ENCODE peak calls at places on chromosomes 5 and 9, in eight cellular contexts. V, H, P, Q, Y, D, E and S are unnamed samples.
A peak's percentile ranks its signal among the peaks of the same experiment; 100 is the strongest.

GRCh38 chr5:170463426-170463825 is 40.4 kb upstream of the KCNIP1 start:
- DNase-seq in H (no peak), E (no peak), Q (no peak), P (no peak), D (no peak), Y (no peak), V (no peak), S (no peak)

GRCh38 chr5:115979628-115980041 is 17.4 kb downstream of the LVRN start:
- DNase-seq in P (no peak), D (no peak), Q (peak; percentile 90), E (no peak), H (no peak), Y (no peak), V (no peak), S (no peak)

GRCh38 chr9:87389936-87390335 is 107.7 kb upstream of the DAPK1 start:
- DNase-seq in Q (no peak), D (no peak), Y (no peak), V (no peak), P (no peak), E (no peak), H (no peak), S (no peak)

GRCh38 chr5:36669015-36669651 is 62.7 kb downstream of the SLC1A3 start:
- DNase-seq in P (no peak), E (no peak), H (no peak), Y (no peak), Q (no peak), V (no peak), D (no peak), S (no peak)

GRCh38 chr9:131438190-131438589 is 44.3 kb downstream of the PRRC2B start:
- DNase-seq in E (no peak), Y (no peak), Q (no peak), H (no peak), D (no peak), P (no peak), V (no peak), S (no peak)

GRCh38 chr5:109953821-109954220 is 264.1 kb downstream of the MAN2A1 start:
- DNase-seq in E (no peak), V (no peak), P (no peak), H (no peak), Y (no peak), Q (no peak), D (no peak), S (no peak)

GRCh38 chr5:178207183-178207916 is 3.0 kb downstream of the HNRNPAB start:
- DNase-seq in Q (peak; percentile 67), P (no peak), E (peak; percentile 32), Y (no peak), V (no peak), D (no peak), H (no peak), S (no peak)

GRCh38 chr9:89961616-89962341 is 357.0 kb downstream of the GADD45G start:
- DNase-seq in V (no peak), E (no peak), P (no peak), Y (no peak), D (no peak), H (no peak), Q (peak; percentile 17), S (no peak)

GRCh38 chr9:80326105-80326504 is 754.3 kb downstream of the TLE4 start:
- DNase-seq in P (no peak), Y (no peak), V (no peak), D (no peak), H (no peak), E (no peak), Q (no peak), S (no peak)

GRCh38 chr5:17037751-17038150 is 101.7 kb upstream of the MYO10 start:
- DNase-seq in Y (no peak), V (no peak), H (no peak), Q (peak; percentile 65), P (no peak), D (no peak), E (no peak), S (no peak)

GRCh38 chr5:138369249-138369648 is 16.8 kb downstream of the KDM3B start:
- DNase-seq in D (no peak), H (no peak), E (no peak), P (no peak), Q (no peak), V (no peak), Y (no peak), S (no peak)

GRCh38 chr9:31916591-31917223 is 467.7 kb upstream of the ACO1 start:
- DNase-seq in H (no peak), Q (no peak), E (peak; percentile 11), V (no peak), Y (no peak), P (no peak), D (peak; percentile 51), S (no peak)

GRCh38 chr9:13049223-13049622 is 230.3 kb downstream of the MPDZ start:
- DNase-seq in Y (no peak), P (no peak), Q (no peak), D (no peak), E (no peak), V (no peak), H (no peak), S (no peak)

GRCh38 chr9:86990276-86990675 is 43.0 kb upstream of the GAS1 start:
- DNase-seq in E (no peak), V (no peak), Q (no peak), H (no peak), D (no peak), P (no peak), Y (no peak), S (no peak)

GRCh38 chr9:134558124-134558805 is 83.3 kb upstream of the COL5A1 start:
- DNase-seq in V (no peak), Y (no peak), D (no peak), E (no peak), H (no peak), P (no peak), Q (no peak), S (no peak)

GRCh38 chr5:64003966-64004365 is 41.7 kb upstream of the HTR1A start:
- DNase-seq in Y (no peak), H (no peak), V (no peak), P (no peak), Q (no peak), E (no peak), D (no peak), S (no peak)

GRCh38 chr9:95505072-95505471 is 11.7 kb downstream of the PTCH1 start:
- DNase-seq in Y (no peak), D (no peak), Q (no peak), H (no peak), V (no peak), P (no peak), E (no peak), S (no peak)

GRCh38 chr9:121650220-121651013 is 1.0 kb upstream of the DAB2IP start:
- DNase-seq in Y (peak; percentile 65), P (no peak), D (peak; percentile 93), E (peak; percentile 42), H (peak; percentile 91), V (no peak), Q (peak; percentile 56), S (no peak)
- H3K4me2 ChIP-seq in Y (no peak overlapping the region), P (no peak overlapping the region), D (peak overlapping the region; percentile 90), E (peak overlapping the region; percentile 96), H (peak overlapping the region; percentile 97), V (peak overlapping the region; percentile 97), Q (no peak overlapping the region), S (peak overlapping the region; percentile 93)

DNA sequence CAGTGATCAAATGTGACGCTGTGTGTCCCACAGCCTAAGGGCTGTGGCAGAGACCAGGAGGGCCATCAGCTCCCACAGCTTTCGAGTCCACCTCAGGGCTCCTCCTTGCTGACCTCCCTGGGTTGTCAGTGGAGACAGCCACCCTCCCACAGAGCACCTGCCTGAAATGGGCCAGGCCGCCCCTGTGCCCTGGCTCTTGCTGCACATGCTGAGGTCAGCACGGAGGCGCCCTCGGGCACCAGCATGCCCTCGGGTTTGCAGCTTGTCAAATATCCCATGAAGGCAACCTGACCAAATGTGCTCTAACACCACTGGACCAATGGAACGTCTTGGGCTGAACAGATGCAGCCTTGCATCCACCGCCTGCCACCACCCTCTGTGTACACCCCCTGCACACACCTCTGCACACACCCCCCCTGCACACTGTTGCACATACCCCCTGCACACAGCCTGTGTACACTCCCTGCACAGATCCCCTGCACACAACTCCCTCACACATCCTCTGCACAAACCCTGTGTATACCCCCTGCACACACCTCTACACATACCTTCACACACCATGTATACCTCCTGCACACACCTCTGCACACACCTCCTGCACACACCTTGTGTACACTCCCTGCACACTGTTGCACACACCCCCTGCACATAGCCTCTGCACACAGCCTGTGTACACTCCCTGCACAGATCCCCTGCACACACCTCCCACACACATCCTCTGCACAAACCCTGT is 2.0 kb upstream of the CEP72 start:
- DNase-seq in Y (no peak), E (no peak), Q (no peak), P (no peak), D (no peak), H (no peak), V (no peak), S (no peak)
- TF ChIP-seq RAD21 in Y (no peak), E (no peak), Q (no peak), P (no peak), D (no peak), H (no peak), V (no peak), S (no peak)

GRCh38 chr9:28289732-28290131 is 716.5 kb upstream of the C9orf72 start:
- DNase-seq in Q (no peak), E (no peak), D (no peak), P (no peak), H (no peak), Y (no peak), V (no peak), S (no peak)

DNA sequence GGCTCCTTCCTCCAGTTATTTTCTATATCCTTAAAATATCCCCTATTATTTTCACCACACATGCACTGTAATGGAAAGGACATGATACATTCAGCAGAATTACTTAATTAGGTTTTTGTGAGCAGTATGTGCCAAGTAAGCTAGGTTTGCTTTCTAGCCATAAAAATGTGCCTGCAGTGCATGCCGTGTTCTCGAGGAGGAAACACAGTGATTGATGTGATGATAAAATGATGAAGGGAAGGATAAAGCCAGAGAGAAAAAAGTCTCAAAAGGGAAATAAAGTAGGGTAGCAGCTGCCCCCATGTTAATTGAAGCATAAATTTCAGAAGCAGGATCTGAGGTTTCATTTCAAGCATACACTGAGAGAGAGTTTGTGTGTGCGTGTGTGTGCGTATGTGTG is 714.1 kb upstream of the C9orf72 start:
- DNase-seq in E (no peak), H (peak; percentile 11), Q (no peak), Y (no peak), D (no peak), V (no peak), P (no peak), S (no peak)
- H3K4me2 ChIP-seq in E (no peak overlapping the region), H (no peak overlapping the region), Q (no peak overlapping the region), Y (no peak overlapping the region), D (no peak overlapping the region), V (no peak overlapping the region), P (no peak overlapping the region), S (no peak overlapping the region)

GRCh38 chr9:108325406-108325805 is 530.4 kb downstream of the ACTL7B start:
- DNase-seq in V (no peak), E (no peak), Y (no peak), D (no peak), Q (no peak), H (no peak), P (no peak), S (no peak)

GRCh38 chr9:108322326-108323098 is 533.3 kb downstream of the ACTL7B start:
- DNase-seq in Y (no peak), V (no peak), H (no peak), E (no peak), D (no peak), P (no peak), Q (no peak), S (no peak)

DNA sequence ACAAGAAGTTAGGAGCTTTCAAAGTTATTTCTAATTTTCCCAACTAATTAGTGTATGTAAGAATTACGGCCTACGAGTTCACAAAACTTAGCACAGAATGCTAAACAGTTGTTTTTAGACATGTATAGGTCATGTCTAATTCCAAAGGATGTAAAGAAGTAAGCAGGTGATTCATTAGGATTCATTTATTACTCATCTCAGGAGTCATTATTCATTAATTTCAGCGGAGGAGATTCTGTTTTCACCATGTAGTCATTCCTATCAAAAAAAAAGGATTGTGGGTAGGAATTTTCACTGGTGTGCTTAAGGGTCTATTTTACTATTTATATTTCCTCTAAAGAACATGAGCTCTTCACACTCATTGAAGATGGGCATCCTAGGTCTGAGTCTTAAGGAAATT is 532.2 kb downstream of the ACTL7B start:
- DNase-seq in D (no peak), H (no peak), P (no peak), Q (no peak), Y (no peak), E (no peak), V (no peak), S (no peak)
- TF ChIP-seq RAD21 in D (no peak), H (no peak), P (no peak), Q (no peak), Y (no peak), E (no peak), V (no peak), S (no peak)